ENCODE peak calls at places on chromosomes 16 and 17, in six cellular contexts. One of them, this sample, is unnamed.

GRCh38 chr16:923184-923583 is 47.6 kb downstream of the LMF1 start:
- DNase-seq in GM12878: no peak
- DNase-seq in HCT116: no peak
- DNase-seq in SK-N-SH: no peak
- DNase-seq in K562: no peak
- DNase-seq in H1: no peak
- DNase-seq in this sample: no peak

GRCh38 chr17:19718613-19719364 is 2.4 kb upstream of the SLC47A2 start:
- DNase-seq in GM12878: no peak
- DNase-seq in HCT116: no peak
- DNase-seq in SK-N-SH: peak; percentile 29
- DNase-seq in K562: no peak
- DNase-seq in H1: no peak
- DNase-seq in this sample: peak; percentile 52

GRCh38 chr16:1825864-1826690 is 548 bp downstream of the HAGH start:
- DNase-seq in GM12878: no peak
- DNase-seq in HCT116: no peak
- DNase-seq in SK-N-SH: peak; percentile 75
- DNase-seq in K562: no peak
- DNase-seq in H1: no peak
- DNase-seq in this sample: no peak

GRCh38 chr17:30172560-30172959 is 55.9 kb downstream of the NSRP1 start:
- DNase-seq in GM12878: no peak
- DNase-seq in HCT116: no peak
- DNase-seq in SK-N-SH: no peak
- DNase-seq in K562: no peak
- DNase-seq in H1: no peak
- DNase-seq in this sample: no peak

GRCh38 chr17:21201874-21202273 is 12.1 kb downstream of the TMEM11 start:
- DNase-seq in GM12878: no peak
- DNase-seq in HCT116: no peak
- DNase-seq in SK-N-SH: no peak
- DNase-seq in K562: no peak
- DNase-seq in H1: no peak
- DNase-seq in this sample: no peak

GRCh38 chr17:31413871-31414589 is 22.6 kb downstream of the RAB11FIP4 start:
- DNase-seq in GM12878: no peak
- DNase-seq in HCT116: no peak
- DNase-seq in SK-N-SH: no peak
- DNase-seq in K562: no peak
- DNase-seq in H1: no peak
- DNase-seq in this sample: no peak

GRCh38 chr16:64391009-64391663 is 730.7 kb downstream of the CDH11 start:
- DNase-seq in GM12878: no peak
- DNase-seq in HCT116: no peak
- DNase-seq in SK-N-SH: no peak
- DNase-seq in K562: no peak
- DNase-seq in H1: no peak
- DNase-seq in this sample: no peak

GRCh38 chr17:4407851-4408250 is 25.9 kb upstream of the SPNS3 start:
- DNase-seq in GM12878: no peak
- DNase-seq in HCT116: no peak
- DNase-seq in SK-N-SH: no peak
- DNase-seq in K562: no peak
- DNase-seq in H1: no peak
- DNase-seq in this sample: no peak

GRCh38 chr17:42233148-42233547 is 38.9 kb upstream of the GHDC start:
- DNase-seq in GM12878: no peak
- DNase-seq in HCT116: no peak
- DNase-seq in SK-N-SH: no peak
- DNase-seq in K562: no peak
- DNase-seq in H1: no peak
- DNase-seq in this sample: no peak

GRCh38 chr16:2424061-2425007 is 4.9 kb upstream of the CCNF start:
- DNase-seq in GM12878: no peak
- DNase-seq in HCT116: no peak
- DNase-seq in SK-N-SH: no peak
- DNase-seq in K562: no peak
- DNase-seq in H1: no peak
- DNase-seq in this sample: no peak

GRCh38 chr16:69084301-69084700 is 21.2 kb upstream of the HAS3 start:
- DNase-seq in GM12878: no peak
- DNase-seq in HCT116: no peak
- DNase-seq in SK-N-SH: no peak
- DNase-seq in K562: no peak
- DNase-seq in H1: no peak
- DNase-seq in this sample: no peak

GRCh38 chr17:14582996-14583395 is 282.1 kb downstream of the HS3ST3B1 start:
- DNase-seq in GM12878: no peak
- DNase-seq in HCT116: no peak
- DNase-seq in SK-N-SH: no peak
- DNase-seq in K562: no peak
- DNase-seq in H1: no peak
- DNase-seq in this sample: no peak

GRCh38 chr17:13114601-13115024 is 96.8 kb upstream of the ELAC2 start:
- DNase-seq in GM12878: no peak
- DNase-seq in HCT116: peak; percentile 13
- DNase-seq in SK-N-SH: peak; percentile 69
- DNase-seq in K562: peak; percentile 37
- DNase-seq in H1: peak; percentile 43
- DNase-seq in this sample: peak; percentile 65

GRCh38 chr17:8375738-8376259 is 705 bp downstream of the KRABD2 start:
- DNase-seq in GM12878: no peak
- DNase-seq in HCT116: no peak
- DNase-seq in SK-N-SH: no peak
- DNase-seq in K562: no peak
- DNase-seq in H1: no peak
- DNase-seq in this sample: peak; percentile 74
- TF ChIP-seq JUND in GM12878: no peak
- TF ChIP-seq JUND in HCT116: no peak
- TF ChIP-seq JUND in SK-N-SH: no peak
- TF ChIP-seq JUND in K562: no peak
- TF ChIP-seq JUND in H1: no peak
- TF ChIP-seq JUND in this sample: no peak

GRCh38 chr16:74455619-74456289 is 34.5 kb upstream of the CLEC18B start:
- DNase-seq in GM12878: no peak
- DNase-seq in HCT116: no peak
- DNase-seq in SK-N-SH: no peak
- DNase-seq in K562: no peak
- DNase-seq in H1: no peak
- DNase-seq in this sample: no peak
- TF ChIP-seq JUND in GM12878: no peak
- TF ChIP-seq JUND in HCT116: no peak
- TF ChIP-seq JUND in SK-N-SH: no peak
- TF ChIP-seq JUND in K562: no peak
- TF ChIP-seq JUND in H1: no peak
- TF ChIP-seq JUND in this sample: no peak

GRCh38 chr17:76535788-76536510 is 1.6 kb downstream of the CYGB start:
- DNase-seq in GM12878: no peak
- DNase-seq in HCT116: no peak
- DNase-seq in SK-N-SH: peak; percentile 37
- DNase-seq in K562: no peak
- DNase-seq in H1: no peak
- DNase-seq in this sample: no peak
- TF ChIP-seq JUND in GM12878: no peak
- TF ChIP-seq JUND in HCT116: no peak
- TF ChIP-seq JUND in SK-N-SH: no peak
- TF ChIP-seq JUND in K562: no peak
- TF ChIP-seq JUND in H1: no peak
- TF ChIP-seq JUND in this sample: no peak

DNA sequence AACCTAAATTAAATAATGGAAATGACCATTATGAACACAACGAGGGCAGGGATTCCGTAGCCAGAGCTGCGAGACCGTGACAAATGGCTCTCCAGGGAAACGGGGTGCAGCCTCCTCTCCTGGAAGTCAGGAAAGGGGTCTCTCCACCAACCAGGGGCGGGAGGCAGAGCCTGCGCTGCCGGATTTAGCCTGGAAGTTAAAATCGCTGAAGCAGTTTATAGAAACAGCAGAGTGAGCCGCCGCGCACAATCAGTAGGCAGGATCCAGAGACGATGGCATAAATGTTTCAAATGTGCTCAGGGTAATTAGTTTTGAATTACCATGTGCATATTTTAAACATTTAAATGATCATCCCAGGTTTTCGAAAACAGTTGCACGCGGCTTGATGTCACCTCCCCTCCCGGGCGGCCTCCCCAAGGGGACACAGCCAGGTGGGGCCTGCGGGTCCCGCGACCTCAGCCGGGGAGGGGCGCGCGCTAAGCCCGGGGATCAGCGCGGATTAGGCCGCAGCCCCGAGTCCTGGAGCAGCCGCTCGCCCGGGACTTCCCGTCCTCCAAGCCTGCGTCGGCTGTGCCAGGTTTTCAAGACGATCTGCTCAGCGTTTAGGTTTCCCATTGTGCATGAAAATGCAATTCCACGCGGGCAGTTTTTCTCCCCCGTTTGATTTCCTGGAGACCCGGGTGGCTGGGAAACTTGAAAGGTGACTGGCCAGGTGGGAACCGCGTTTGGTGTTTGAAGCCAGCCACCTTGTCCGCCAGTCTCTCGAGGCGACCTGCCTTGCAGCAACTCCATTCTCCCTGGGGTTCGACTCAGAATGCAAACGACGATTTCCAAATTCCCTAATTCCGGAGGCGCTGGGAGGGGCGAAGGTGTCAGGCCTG is 78.3 kb downstream of the RPA1 start:
- DNase-seq in GM12878: no peak
- DNase-seq in HCT116: no peak
- DNase-seq in SK-N-SH: no peak
- DNase-seq in K562: no peak
- DNase-seq in H1: no peak
- DNase-seq in this sample: no peak
- TF ChIP-seq JUND in GM12878: no peak
- TF ChIP-seq JUND in HCT116: no peak
- TF ChIP-seq JUND in SK-N-SH: no peak
- TF ChIP-seq JUND in K562: no peak
- TF ChIP-seq JUND in H1: no peak
- TF ChIP-seq JUND in this sample: no peak

GRCh38 chr17:45353047-45353446 is 36.2 kb upstream of the MAP3K14 start:
- DNase-seq in GM12878: peak; percentile 79
- DNase-seq in HCT116: no peak
- DNase-seq in SK-N-SH: no peak
- DNase-seq in K562: peak; percentile 42
- DNase-seq in H1: no peak
- DNase-seq in this sample: no peak
- TF ChIP-seq JUND in GM12878: no peak
- TF ChIP-seq JUND in HCT116: no peak
- TF ChIP-seq JUND in SK-N-SH: no peak
- TF ChIP-seq JUND in K562: peak; percentile 76
- TF ChIP-seq JUND in H1: no peak
- TF ChIP-seq JUND in this sample: no peak

GRCh38 chr16:31529398-31530312 is 2.0 kb downstream of the AHSP start:
- DNase-seq in GM12878: no peak
- DNase-seq in HCT116: no peak
- DNase-seq in SK-N-SH: no peak
- DNase-seq in K562: peak; percentile 76
- DNase-seq in H1: no peak
- DNase-seq in this sample: no peak
- TF ChIP-seq JUND in GM12878: no peak
- TF ChIP-seq JUND in HCT116: no peak
- TF ChIP-seq JUND in SK-N-SH: no peak
- TF ChIP-seq JUND in K562: no peak
- TF ChIP-seq JUND in H1: no peak
- TF ChIP-seq JUND in this sample: no peak

GRCh38 chr16:66968847-66969246 is 7.8 kb downstream of the CES3 start:
- DNase-seq in GM12878: no peak
- DNase-seq in HCT116: no peak
- DNase-seq in SK-N-SH: no peak
- DNase-seq in K562: no peak
- DNase-seq in H1: no peak
- DNase-seq in this sample: no peak
- TF ChIP-seq JUND in GM12878: no peak
- TF ChIP-seq JUND in HCT116: no peak
- TF ChIP-seq JUND in SK-N-SH: no peak
- TF ChIP-seq JUND in K562: no peak
- TF ChIP-seq JUND in H1: no peak
- TF ChIP-seq JUND in this sample: no peak

DNA sequence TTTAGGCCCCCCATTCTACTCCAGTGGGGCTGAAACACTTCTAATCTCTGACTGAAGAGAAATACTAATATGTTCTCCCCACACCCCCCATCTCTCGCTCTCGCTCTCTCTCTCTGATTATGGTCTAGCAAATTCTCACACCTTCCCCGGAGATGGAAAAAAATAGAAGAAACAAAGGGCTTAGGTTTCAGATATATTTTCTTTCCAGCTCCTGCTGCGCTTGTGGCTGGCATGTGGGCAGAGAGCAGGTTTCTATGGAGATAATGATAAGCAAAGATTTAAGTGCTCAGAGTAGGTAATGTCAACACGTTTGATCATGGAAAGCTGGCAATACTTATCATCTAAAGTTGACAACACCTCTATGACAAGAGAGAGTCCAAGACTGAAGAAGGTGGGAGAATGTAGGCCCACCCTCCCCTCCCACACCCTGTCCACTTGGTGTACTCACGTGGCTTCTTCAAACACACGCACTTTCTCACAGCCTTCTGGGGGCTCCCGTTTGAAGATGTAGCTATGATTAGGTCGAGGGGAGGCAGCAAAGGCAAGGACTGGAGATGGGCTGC is 8.0 kb upstream of the SLC35B1 start:
- DNase-seq in GM12878: no peak
- DNase-seq in HCT116: no peak
- DNase-seq in SK-N-SH: no peak
- DNase-seq in K562: no peak
- DNase-seq in H1: no peak
- DNase-seq in this sample: no peak
- TF ChIP-seq JUND in GM12878: no peak
- TF ChIP-seq JUND in HCT116: no peak
- TF ChIP-seq JUND in SK-N-SH: no peak
- TF ChIP-seq JUND in K562: no peak
- TF ChIP-seq JUND in H1: no peak
- TF ChIP-seq JUND in this sample: no peak

GRCh38 chr16:85149776-85150175 is 37.5 kb upstream of the CIBAR2 start:
- DNase-seq in GM12878: no peak
- DNase-seq in HCT116: no peak
- DNase-seq in SK-N-SH: no peak
- DNase-seq in K562: no peak
- DNase-seq in H1: no peak
- DNase-seq in this sample: no peak
- TF ChIP-seq JUND in GM12878: no peak
- TF ChIP-seq JUND in HCT116: no peak
- TF ChIP-seq JUND in SK-N-SH: no peak
- TF ChIP-seq JUND in K562: no peak
- TF ChIP-seq JUND in H1: no peak
- TF ChIP-seq JUND in this sample: no peak

GRCh38 chr17:72182256-72182890 is 61.6 kb downstream of the SOX9 start:
- DNase-seq in GM12878: no peak
- DNase-seq in HCT116: no peak
- DNase-seq in SK-N-SH: no peak
- DNase-seq in K562: no peak
- DNase-seq in H1: no peak
- DNase-seq in this sample: no peak
- TF ChIP-seq JUND in GM12878: no peak
- TF ChIP-seq JUND in HCT116: no peak
- TF ChIP-seq JUND in SK-N-SH: no peak
- TF ChIP-seq JUND in K562: no peak
- TF ChIP-seq JUND in H1: no peak
- TF ChIP-seq JUND in this sample: no peak

This sample was measured in T47D.